ENCODE peak calls at places on chromosomes 11 and 22, in seven cellular contexts. Q is neuronal stem cell, B is H9, K is IMR-90, W is mesenchymal stem cell, J is trophoblast cell, D is H1. G is an unnamed sample.

GRCh38 chr22:38202437-38203089 is 769 bp downstream of the MAFF start:
- DNase-seq in B (peak; percentile 43), W (peak; percentile 91), Q (no peak), J (no peak), K (peak; percentile 92), D (peak; percentile 74), G (peak; percentile 70)

GRCh38 chr22:46262449-46263207 is 515 bp downstream of the PKDREJ start:
- DNase-seq in D (peak; percentile 90), Q (no peak), B (peak; percentile 86), W (peak; percentile 31), J (peak; percentile 33), K (peak; percentile 35), G (peak; percentile 84)

GRCh38 chr22:33921576-33922181 is 1.4 kb upstream of the LARGE1 start:
- DNase-seq in D (peak; percentile 92), Q (peak; percentile 86), B (peak; percentile 88), J (no peak), K (peak; percentile 60), W (peak; percentile 83), G (peak; percentile 82)

GRCh38 chr11:13338437-13339069 is 61.0 kb downstream of the BMAL1 start:
- DNase-seq in K (peak; percentile 69), J (no peak), D (no peak), Q (no peak), W (peak; percentile 70), B (no peak), G (no peak)

GRCh38 chr11:66891849-66892660 is 35.2 kb downstream of the LRFN4 start:
- DNase-seq in K (peak; percentile 99), W (peak; percentile 94), J (peak; percentile 82), B (peak; percentile 82), D (no peak), Q (no peak), G (peak; percentile 96)

GRCh38 chr22:33438273-33438672 is 380.1 kb upstream of the SYN3 start:
- DNase-seq in J (no peak), B (no peak), D (no peak), Q (no peak), K (peak; percentile 89), W (peak; percentile 45), G (no peak)

GRCh38 chr11:119339581-119340334 is 925 bp downstream of the C1QTNF5 start:
- DNase-seq in Q (peak; percentile 82), W (peak; percentile 66), K (no peak), B (peak; percentile 83), D (peak; percentile 94), J (no peak), G (peak; percentile 61)

GRCh38 chr22:32824531-32825315 is 23.2 kb downstream of the TIMP3 start:
- DNase-seq in K (no peak), Q (no peak), D (no peak), J (no peak), W (no peak), B (no peak), G (no peak)

GRCh38 chr11:63573881-63574855 is 11.0 kb upstream of the PLAAT2 start:
- DNase-seq in W (peak; percentile 82), D (no peak), K (peak; percentile 85), J (peak; percentile 42), B (peak; percentile 31), Q (no peak), G (peak; percentile 16)

GRCh38 chr11:33197915-33198727 is 36.8 kb upstream of the CSTF3 start:
- DNase-seq in Q (no peak), D (no peak), W (no peak), J (no peak), K (no peak), B (no peak), G (no peak)

GRCh38 chr11:33195391-33196190 is 34.3 kb upstream of the CSTF3 start:
- DNase-seq in K (peak; percentile 67), D (no peak), W (peak; percentile 47), Q (no peak), J (no peak), B (no peak), G (no peak)

GRCh38 chr11:33191456-33191855 is 30.2 kb upstream of the CSTF3 start:
- DNase-seq in J (no peak), Q (no peak), B (no peak), D (no peak), W (no peak), K (peak; percentile 82), G (no peak)

GRCh38 chr11:33194455-33194854 is 33.2 kb upstream of the CSTF3 start:
- DNase-seq in K (no peak), B (no peak), D (no peak), J (no peak), W (no peak), Q (no peak), G (no peak)
- H2AK5ac ChIP-seq in K (no peak overlapping the region), B (no peak overlapping the region), D (no peak overlapping the region), J (no peak overlapping the region), W (no peak overlapping the region), Q (no peak overlapping the region), G (no peak overlapping the region)

GRCh38 chr22:17083811-17084540 is 824 bp upstream of the IL17RA start:
- DNase-seq in B (no peak), W (no peak), J (no peak), K (no peak), D (no peak), Q (no peak), G (no peak)
- H2BK120ac ChIP-seq in B (no peak overlapping the region), W (no peak overlapping the region), J (no peak overlapping the region), K (peak overlapping the region; percentile 67), D (no peak overlapping the region), Q (no peak overlapping the region), G (no peak overlapping the region)

GRCh38 chr11:19453893-19454292 is 213.1 kb upstream of the E2F8 start:
- DNase-seq in J (no peak), D (no peak), B (no peak), W (no peak), Q (no peak), K (peak; percentile 5), G (no peak)
- H3K18ac ChIP-seq in J (no peak overlapping the region), D (no peak overlapping the region), B (no peak overlapping the region), W (no peak overlapping the region), Q (no peak overlapping the region), K (no peak overlapping the region), G (no peak overlapping the region)

DNA sequence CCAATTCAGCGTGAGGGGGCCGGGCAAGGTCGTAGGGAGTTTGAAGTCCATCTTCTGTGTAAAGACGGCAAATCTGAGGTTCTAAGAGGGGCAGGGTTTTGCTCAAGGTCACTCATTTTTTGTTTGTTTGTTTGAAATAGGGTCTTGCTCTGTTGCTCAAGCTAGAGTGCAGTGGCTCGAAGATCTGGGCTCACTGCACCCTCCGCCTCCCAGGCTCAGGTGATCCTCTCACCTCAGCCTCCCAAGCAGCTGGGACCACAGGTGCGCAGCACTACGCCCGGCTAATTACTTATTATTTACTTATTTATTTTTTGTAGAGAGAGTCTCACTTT is 355 bp upstream of the AP1B1 start:
- DNase-seq in B (no peak), W (no peak), J (no peak), D (no peak), K (no peak), Q (no peak), G (no peak)
- H2AK5ac ChIP-seq in B (no peak overlapping the region), W (no peak overlapping the region), J (no peak overlapping the region), D (no peak overlapping the region), K (peak overlapping the region; percentile 51), Q (no peak overlapping the region), G (no peak overlapping the region)

DNA sequence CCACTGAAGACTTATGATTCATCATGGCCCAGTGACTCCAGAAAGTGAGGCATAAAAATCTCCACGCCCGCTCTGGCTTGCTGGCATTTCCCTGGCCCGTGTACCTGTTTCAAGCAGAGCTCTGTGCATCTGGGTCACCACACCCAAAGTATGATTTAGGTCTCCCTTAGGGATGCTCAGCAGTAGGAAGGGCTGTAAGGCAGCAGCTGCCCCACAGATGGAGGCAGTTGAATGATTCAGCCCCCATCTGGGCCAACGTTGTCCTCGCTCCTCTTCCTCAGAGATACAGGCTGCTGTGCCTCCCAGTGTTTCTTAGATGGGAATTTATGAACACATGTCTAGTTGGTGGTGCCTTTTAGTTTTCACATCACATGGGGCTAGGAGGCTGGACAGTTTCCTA is 21.6 kb downstream of the GPR83 start:
- DNase-seq in D (no peak), Q (no peak), K (no peak), J (no peak), W (no peak), B (no peak), G (no peak)
- H2BK120ac ChIP-seq in D (no peak overlapping the region), Q (no peak overlapping the region), K (no peak overlapping the region), J (no peak overlapping the region), W (no peak overlapping the region), B (no peak overlapping the region), G (no peak overlapping the region)

DNA sequence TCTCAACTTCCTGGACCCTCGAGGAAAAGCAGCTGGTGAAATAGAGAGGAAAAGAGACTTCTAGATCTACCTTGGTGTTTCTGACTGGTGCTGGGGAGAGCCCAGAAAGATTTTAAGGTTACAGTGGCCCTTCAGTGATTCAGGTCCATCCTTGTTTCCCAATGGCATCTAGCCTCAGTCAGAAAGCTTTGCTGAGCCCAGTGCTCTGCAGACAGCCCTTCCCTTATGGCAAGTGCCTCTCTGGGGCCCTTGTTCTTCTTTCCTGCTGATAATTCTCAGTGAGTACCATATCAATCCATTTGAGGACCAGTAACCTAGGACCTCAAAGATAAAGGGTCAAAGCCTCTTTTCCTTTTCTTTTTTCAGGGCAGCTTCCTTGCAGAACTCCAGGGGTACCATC is 25.1 kb upstream of the TMEM135 start:
- DNase-seq in K (no peak), W (no peak), Q (no peak), B (no peak), D (no peak), J (no peak), G (no peak)
- H3K18ac ChIP-seq in K (no peak overlapping the region), W (no peak overlapping the region), Q (no peak overlapping the region), B (no peak overlapping the region), D (no peak overlapping the region), J (no peak overlapping the region), G (no peak overlapping the region)

DNA sequence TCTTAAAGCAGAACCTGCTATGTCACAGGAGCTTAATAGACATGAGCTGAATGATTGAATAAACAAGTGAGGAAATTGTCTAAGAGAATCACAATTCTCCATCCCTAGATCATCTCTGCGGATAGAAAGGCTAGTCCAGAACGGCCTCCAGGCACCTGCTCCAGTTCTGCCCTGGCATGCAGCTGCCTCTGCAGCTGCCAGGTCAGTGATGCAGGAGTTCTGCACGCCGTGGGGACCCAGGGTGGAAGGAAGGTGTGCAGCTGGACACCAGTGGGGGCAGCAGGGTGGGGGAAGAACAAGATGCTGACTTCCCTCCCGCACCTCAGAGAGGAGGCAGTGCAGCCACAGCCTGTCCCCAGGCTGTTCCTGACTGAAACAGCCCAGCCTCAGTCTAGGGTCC is 192.1 kb upstream of the NCAM1 start:
- DNase-seq in D (no peak), W (no peak), B (no peak), Q (no peak), K (no peak), J (no peak), G (no peak)
- H2AK5ac ChIP-seq in D (no peak overlapping the region), W (no peak overlapping the region), B (no peak overlapping the region), Q (no peak overlapping the region), K (no peak overlapping the region), J (no peak overlapping the region), G (no peak overlapping the region)

DNA sequence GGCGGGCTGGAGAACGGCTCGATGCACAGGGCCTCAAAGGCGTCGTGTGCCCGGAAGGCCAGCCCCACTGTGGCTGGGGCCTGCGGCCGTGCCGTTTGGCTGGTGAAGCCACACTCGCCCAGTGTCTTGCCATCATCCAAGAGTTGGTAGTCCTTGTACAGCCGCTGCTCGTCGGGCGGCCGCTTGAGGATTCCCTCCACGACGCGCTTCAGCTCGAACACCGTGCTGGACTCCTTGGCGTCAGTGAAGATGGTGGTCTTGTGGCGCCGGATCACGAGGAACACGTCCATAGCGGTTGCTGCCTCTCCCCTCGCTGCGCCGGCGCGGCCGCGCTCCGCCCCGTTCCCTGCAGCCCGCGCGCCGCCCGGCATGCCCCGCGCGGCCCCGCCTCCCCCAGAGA is 30.3 kb upstream of the PRDM10 start:
- DNase-seq in D (no peak), K (no peak), Q (no peak), W (no peak), J (peak; percentile 15), B (no peak), G (no peak)
- H2BK120ac ChIP-seq in D (no peak overlapping the region), K (no peak overlapping the region), Q (no peak overlapping the region), W (no peak overlapping the region), J (no peak overlapping the region), B (no peak overlapping the region), G (no peak overlapping the region)